ENCODE peak calls at places on chromosomes 6 and 20, in seven cellular contexts. One of them, this sample, is unnamed.

GRCh38 chr6:77366798-77367197 is 96.5 kb downstream of the HTR1B start:
- DNase-seq in body of pancreas: no peak
- DNase-seq in fibroblast of lung: no peak
- DNase-seq in IMR-90: no peak
- DNase-seq in heart right ventricle: no peak
- DNase-seq in substantia nigra: no peak
- DNase-seq in uterus: no peak
- DNase-seq in this sample: no peak

GRCh38 chr6:52106994-52107393 is 19.6 kb upstream of the PKHD1 start:
- DNase-seq in body of pancreas: no peak
- DNase-seq in fibroblast of lung: no peak
- DNase-seq in IMR-90: no peak
- DNase-seq in heart right ventricle: no peak
- DNase-seq in substantia nigra: no peak
- DNase-seq in uterus: no peak
- DNase-seq in this sample: no peak

GRCh38 chr6:37819802-37820712 is 530 bp downstream of the ZFAND3 start:
- DNase-seq in body of pancreas: peak; percentile 77
- DNase-seq in fibroblast of lung: peak; percentile 61
- DNase-seq in IMR-90: peak; percentile 65
- DNase-seq in heart right ventricle: peak; percentile 71
- DNase-seq in substantia nigra: peak; percentile 34
- DNase-seq in uterus: peak; percentile 53
- DNase-seq in this sample: peak; percentile 19

GRCh38 chr20:50339196-50339901 is 148.7 kb downstream of the CEBPB start:
- DNase-seq in body of pancreas: no peak
- DNase-seq in fibroblast of lung: peak; percentile 86
- DNase-seq in IMR-90: peak; percentile 69
- DNase-seq in heart right ventricle: no peak
- DNase-seq in substantia nigra: no peak
- DNase-seq in uterus: peak; percentile 76
- DNase-seq in this sample: no peak

GRCh38 chr20:36519012-36519719 is 22.2 kb upstream of the MYL9 start:
- DNase-seq in body of pancreas: no peak
- DNase-seq in fibroblast of lung: no peak
- DNase-seq in IMR-90: no peak
- DNase-seq in heart right ventricle: no peak
- DNase-seq in substantia nigra: no peak
- DNase-seq in uterus: no peak
- DNase-seq in this sample: no peak

GRCh38 chr20:43331911-43332310 is 125.8 kb upstream of the SRSF6 start:
- DNase-seq in body of pancreas: peak; percentile 3
- DNase-seq in fibroblast of lung: no peak
- DNase-seq in IMR-90: no peak
- DNase-seq in heart right ventricle: peak; percentile 27
- DNase-seq in substantia nigra: no peak
- DNase-seq in uterus: no peak
- DNase-seq in this sample: no peak

GRCh38 chr6:125748534-125749111 is 809 bp upstream of the HEY2 start:
- DNase-seq in body of pancreas: no peak
- DNase-seq in fibroblast of lung: peak; percentile 20
- DNase-seq in IMR-90: peak; percentile 10
- DNase-seq in heart right ventricle: no peak
- DNase-seq in substantia nigra: no peak
- DNase-seq in uterus: no peak
- DNase-seq in this sample: no peak

GRCh38 chr6:111661541-111662041 is 55.9 kb upstream of the TRAF3IP2 start:
- DNase-seq in body of pancreas: peak; percentile 51
- DNase-seq in fibroblast of lung: no peak
- DNase-seq in IMR-90: no peak
- DNase-seq in heart right ventricle: no peak
- DNase-seq in substantia nigra: no peak
- DNase-seq in uterus: no peak
- DNase-seq in this sample: no peak

GRCh38 chr20:63574156-63574828 is at the start of gene HELZ2:
- DNase-seq in body of pancreas: peak; percentile 84
- DNase-seq in fibroblast of lung: peak; percentile 53
- DNase-seq in IMR-90: peak; percentile 44
- DNase-seq in heart right ventricle: peak; percentile 82
- DNase-seq in substantia nigra: peak; percentile 36
- DNase-seq in uterus: peak; percentile 79
- DNase-seq in this sample: peak; percentile 13

GRCh38 chr6:118810420-118811027 is 83.4 kb upstream of the ASF1A start:
- DNase-seq in body of pancreas: peak; percentile 36
- DNase-seq in fibroblast of lung: no peak
- DNase-seq in IMR-90: no peak
- DNase-seq in heart right ventricle: no peak
- DNase-seq in substantia nigra: no peak
- DNase-seq in uterus: no peak
- DNase-seq in this sample: no peak

GRCh38 chr20:1810926-1811620 is 84.1 kb upstream of the SIRPA start:
- DNase-seq in body of pancreas: peak; percentile 64
- DNase-seq in fibroblast of lung: peak; percentile 63
- DNase-seq in IMR-90: peak; percentile 72
- DNase-seq in heart right ventricle: no peak
- DNase-seq in substantia nigra: peak; percentile 64
- DNase-seq in uterus: no peak
- DNase-seq in this sample: no peak

GRCh38 chr6:13927203-13927602 is 2.5 kb downstream of the RNF182 start:
- DNase-seq in body of pancreas: no peak
- DNase-seq in fibroblast of lung: no peak
- DNase-seq in IMR-90: no peak
- DNase-seq in heart right ventricle: no peak
- DNase-seq in substantia nigra: no peak
- DNase-seq in uterus: no peak
- DNase-seq in this sample: no peak

GRCh38 chr6:137277971-137278602 is 58.9 kb upstream of the IFNGR1 start:
- DNase-seq in body of pancreas: no peak
- DNase-seq in fibroblast of lung: peak; percentile 82
- DNase-seq in IMR-90: peak; percentile 84
- DNase-seq in heart right ventricle: no peak
- DNase-seq in substantia nigra: no peak
- DNase-seq in uterus: no peak
- DNase-seq in this sample: no peak

GRCh38 chr20:25067102-25067987 is 9.4 kb upstream of the ACSS1 start:
- DNase-seq in body of pancreas: no peak
- DNase-seq in fibroblast of lung: no peak
- DNase-seq in IMR-90: no peak
- DNase-seq in heart right ventricle: no peak
- DNase-seq in substantia nigra: no peak
- DNase-seq in uterus: no peak
- DNase-seq in this sample: no peak

GRCh38 chr6:3697609-3698008 is 53.9 kb downstream of the PXDC1 start:
- DNase-seq in body of pancreas: no peak
- DNase-seq in fibroblast of lung: peak; percentile 98
- DNase-seq in IMR-90: peak; percentile 92
- DNase-seq in heart right ventricle: no peak
- DNase-seq in substantia nigra: no peak
- DNase-seq in uterus: no peak
- DNase-seq in this sample: no peak

GRCh38 chr6:135224037-135224647 is 43.0 kb downstream of the MYB start:
- DNase-seq in body of pancreas: no peak
- DNase-seq in fibroblast of lung: no peak
- DNase-seq in IMR-90: no peak
- DNase-seq in heart right ventricle: no peak
- DNase-seq in substantia nigra: no peak
- DNase-seq in uterus: no peak
- DNase-seq in this sample: no peak

GRCh38 chr6:90619221-90619620 is 32.3 kb upstream of the MAP3K7 start:
- DNase-seq in body of pancreas: no peak
- DNase-seq in fibroblast of lung: no peak
- DNase-seq in IMR-90: no peak
- DNase-seq in heart right ventricle: no peak
- DNase-seq in substantia nigra: no peak
- DNase-seq in uterus: no peak
- DNase-seq in this sample: no peak

GRCh38 chr6:90975741-90976140 is 388.9 kb upstream of the MAP3K7 start:
- DNase-seq in body of pancreas: no peak
- DNase-seq in fibroblast of lung: no peak
- DNase-seq in IMR-90: no peak
- DNase-seq in heart right ventricle: no peak
- DNase-seq in substantia nigra: no peak
- DNase-seq in uterus: no peak
- DNase-seq in this sample: no peak

GRCh38 chr6:75458895-75459294 is 34.7 kb downstream of the FILIP1 start:
- DNase-seq in body of pancreas: peak; percentile 5
- DNase-seq in fibroblast of lung: no peak
- DNase-seq in IMR-90: peak; percentile 71
- DNase-seq in heart right ventricle: no peak
- DNase-seq in substantia nigra: no peak
- DNase-seq in uterus: peak; percentile 34
- DNase-seq in this sample: no peak

GRCh38 chr20:63843778-63844177 is 12.7 kb upstream of the ZBTB46 start:
- DNase-seq in body of pancreas: no peak
- DNase-seq in fibroblast of lung: no peak
- DNase-seq in IMR-90: no peak
- DNase-seq in heart right ventricle: no peak
- DNase-seq in substantia nigra: no peak
- DNase-seq in uterus: no peak
- DNase-seq in this sample: no peak

GRCh38 chr6:79949235-79949634 is 1.9 kb upstream of the ELOVL4 start:
- DNase-seq in body of pancreas: peak; percentile 62
- DNase-seq in fibroblast of lung: peak; percentile 68
- DNase-seq in IMR-90: peak; percentile 75
- DNase-seq in heart right ventricle: peak; percentile 9
- DNase-seq in substantia nigra: no peak
- DNase-seq in uterus: peak; percentile 33
- DNase-seq in this sample: no peak

GRCh38 chr20:25280051-25280573 is 32.2 kb downstream of the PYGB start:
- DNase-seq in body of pancreas: peak; percentile 87
- DNase-seq in fibroblast of lung: no peak
- DNase-seq in IMR-90: no peak
- DNase-seq in heart right ventricle: peak; percentile 3
- DNase-seq in substantia nigra: no peak
- DNase-seq in uterus: peak; percentile 13
- DNase-seq in this sample: no peak

GRCh38 chr6:157840776-157841175 is 17.7 kb downstream of the SNX9 start:
- DNase-seq in body of pancreas: no peak
- DNase-seq in fibroblast of lung: peak; percentile 72
- DNase-seq in IMR-90: peak; percentile 84
- DNase-seq in heart right ventricle: no peak
- DNase-seq in substantia nigra: no peak
- DNase-seq in uterus: no peak
- DNase-seq in this sample: no peak

DNA sequence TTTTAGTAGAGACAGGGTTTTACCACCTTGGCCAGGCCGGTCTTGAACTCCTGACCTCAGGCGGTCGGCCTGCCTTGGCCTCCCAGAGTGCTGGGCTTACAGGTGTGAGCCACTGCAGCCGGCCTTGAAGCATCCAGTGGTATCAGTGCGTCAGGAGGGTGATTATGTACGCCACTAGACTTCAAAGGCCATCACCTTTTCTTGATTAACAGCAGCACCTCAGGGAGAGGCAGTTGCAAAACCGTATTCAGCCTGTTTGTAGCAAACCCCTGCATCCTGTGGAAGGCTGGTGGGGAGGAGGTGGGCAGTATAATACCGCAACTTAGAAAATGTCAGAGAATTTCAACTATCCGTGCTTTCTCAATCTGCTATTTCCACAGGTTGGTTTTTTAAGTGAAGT is 27.3 kb upstream of the SHLD1 start:
- DNase-seq in body of pancreas: no peak
- DNase-seq in fibroblast of lung: no peak
- DNase-seq in IMR-90: no peak
- DNase-seq in heart right ventricle: no peak
- DNase-seq in substantia nigra: no peak
- DNase-seq in uterus: no peak
- DNase-seq in this sample: no peak
- H3K27ac ChIP-seq in body of pancreas: no peak overlapping the region
- H3K27ac ChIP-seq in fibroblast of lung: no peak overlapping the region
- H3K27ac ChIP-seq in IMR-90: no peak overlapping the region
- H3K27ac ChIP-seq in heart right ventricle: no peak overlapping the region
- H3K27ac ChIP-seq in substantia nigra: no peak overlapping the region
- H3K27ac ChIP-seq in uterus: no peak overlapping the region
- H3K27ac ChIP-seq in this sample: no peak overlapping the region

DNA sequence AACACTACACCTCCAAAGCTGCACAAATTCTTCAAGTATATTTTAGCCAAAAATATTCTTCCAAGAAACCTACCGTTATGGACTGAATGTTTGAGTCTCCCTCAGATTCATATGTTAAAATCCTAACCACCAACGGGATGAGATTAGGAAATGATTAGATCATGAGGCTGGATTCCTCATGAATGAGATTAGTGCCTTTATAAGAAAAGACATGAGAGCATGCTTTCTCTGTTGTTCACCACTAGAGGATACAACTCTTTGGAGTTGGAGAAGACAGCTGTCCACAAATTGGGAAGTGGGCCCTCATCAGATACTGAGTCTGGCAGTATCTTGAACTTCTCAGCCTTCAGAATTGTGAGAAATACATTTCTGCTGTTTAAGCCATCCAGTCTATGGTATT is 7.1 kb upstream of the SLC17A4 start:
- DNase-seq in body of pancreas: no peak
- DNase-seq in fibroblast of lung: no peak
- DNase-seq in IMR-90: no peak
- DNase-seq in heart right ventricle: no peak
- DNase-seq in substantia nigra: no peak
- DNase-seq in uterus: no peak
- DNase-seq in this sample: no peak
- H3K27ac ChIP-seq in body of pancreas: no peak overlapping the region
- H3K27ac ChIP-seq in fibroblast of lung: no peak overlapping the region
- H3K27ac ChIP-seq in IMR-90: no peak overlapping the region
- H3K27ac ChIP-seq in heart right ventricle: no peak overlapping the region
- H3K27ac ChIP-seq in substantia nigra: no peak overlapping the region
- H3K27ac ChIP-seq in uterus: no peak overlapping the region
- H3K27ac ChIP-seq in this sample: no peak overlapping the region

GRCh38 chr6:41769376-41769775 is 10.3 kb downstream of the FRS3 start:
- DNase-seq in body of pancreas: no peak
- DNase-seq in fibroblast of lung: no peak
- DNase-seq in IMR-90: no peak
- DNase-seq in heart right ventricle: no peak
- DNase-seq in substantia nigra: no peak
- DNase-seq in uterus: no peak
- DNase-seq in this sample: no peak

GRCh38 chr6:41767112-41767946 is 12.4 kb downstream of the FRS3 start:
- DNase-seq in body of pancreas: peak; percentile 78
- DNase-seq in fibroblast of lung: peak; percentile 76
- DNase-seq in IMR-90: peak; percentile 87
- DNase-seq in heart right ventricle: peak; percentile 85
- DNase-seq in substantia nigra: no peak
- DNase-seq in uterus: peak; percentile 65
- DNase-seq in this sample: no peak

GRCh38 chr6:41770381-41771057 is 9.2 kb downstream of the FRS3 start:
- DNase-seq in body of pancreas: no peak
- DNase-seq in fibroblast of lung: no peak
- DNase-seq in IMR-90: no peak
- DNase-seq in heart right ventricle: no peak
- DNase-seq in substantia nigra: no peak
- DNase-seq in uterus: no peak
- DNase-seq in this sample: no peak

GRCh38 chr6:41771058-41771983 is 8.4 kb downstream of the FRS3 start:
- DNase-seq in body of pancreas: no peak
- DNase-seq in fibroblast of lung: no peak
- DNase-seq in IMR-90: no peak
- DNase-seq in heart right ventricle: no peak
- DNase-seq in substantia nigra: no peak
- DNase-seq in uterus: no peak
- DNase-seq in this sample: no peak

GRCh38 chr6:41768545-41769308 is 11.0 kb downstream of the FRS3 start:
- DNase-seq in body of pancreas: peak; percentile 20
- DNase-seq in fibroblast of lung: no peak
- DNase-seq in IMR-90: no peak
- DNase-seq in heart right ventricle: no peak
- DNase-seq in substantia nigra: no peak
- DNase-seq in uterus: no peak
- DNase-seq in this sample: no peak
- H3K27ac ChIP-seq in body of pancreas: no peak overlapping the region
- H3K27ac ChIP-seq in fibroblast of lung: no peak overlapping the region
- H3K27ac ChIP-seq in IMR-90: no peak overlapping the region
- H3K27ac ChIP-seq in heart right ventricle: no peak overlapping the region
- H3K27ac ChIP-seq in substantia nigra: no peak overlapping the region
- H3K27ac ChIP-seq in uterus: no peak overlapping the region
- H3K27ac ChIP-seq in this sample: no peak overlapping the region

GRCh38 chr20:59217162-59217561 is 53.5 kb downstream of the ZNF831 start:
- DNase-seq in body of pancreas: no peak
- DNase-seq in fibroblast of lung: no peak
- DNase-seq in IMR-90: no peak
- DNase-seq in heart right ventricle: no peak
- DNase-seq in substantia nigra: no peak
- DNase-seq in uterus: no peak
- DNase-seq in this sample: no peak
- H3K27ac ChIP-seq in body of pancreas: no peak overlapping the region
- H3K27ac ChIP-seq in fibroblast of lung: no peak overlapping the region
- H3K27ac ChIP-seq in IMR-90: no peak overlapping the region
- H3K27ac ChIP-seq in heart right ventricle: no peak overlapping the region
- H3K27ac ChIP-seq in substantia nigra: no peak overlapping the region
- H3K27ac ChIP-seq in uterus: no peak overlapping the region
- H3K27ac ChIP-seq in this sample: no peak overlapping the region